ENCODE peak calls at places on chromosomes 5 and 9, in six cellular contexts. D is neural progenitor cell, P is adrenal gland, O is ovary, Z is right cardiac atrium, M is gastrocnemius medialis. K is an unnamed sample. For H3K27me3, the result is how much of the 10 kb centered on the place peaks cover.

GRCh38 chr9:98983295-98984268 is 39.9 kb downstream of the COL15A1 start:
- DNase-seq in O (no peak), D (no peak), Z (no peak), M (no peak), P (no peak), K (no peak)

GRCh38 chr5:137296213-137296702 is 202.9 kb downstream of the SPOCK1 start:
- DNase-seq in D (peak), P (no peak), Z (no peak), M (peak), O (no peak), K (no peak)

GRCh38 chr5:96199713-96200183 is 233.3 kb downstream of the PCSK1 start:
- DNase-seq in O (no peak), Z (no peak), M (no peak), P (no peak), D (no peak), K (peak)

GRCh38 chr9:78316151-78316892 is 19.4 kb downstream of the PSAT1 start:
- DNase-seq in Z (no peak), P (no peak), D (no peak), O (no peak), M (no peak), K (no peak)

GRCh38 chr5:53333160-53333559 is 147.3 kb upstream of the FST start:
- DNase-seq in D (no peak), Z (no peak), M (no peak), P (no peak), O (no peak), K (no peak)

GRCh38 chr9:4490705-4491620 is 695 bp downstream of the SLC1A1 start:
- DNase-seq in O (peak), P (peak), D (peak), Z (no peak), M (no peak), K (no peak)

GRCh38 chr5:37662362-37662761 is 177.5 kb downstream of the GDNF start:
- DNase-seq in D (no peak), M (no peak), O (no peak), P (no peak), Z (no peak), K (no peak)

GRCh38 chr9:138022121-138022741 is 144.6 kb downstream of the CACNA1B start:
- DNase-seq in Z (no peak), M (no peak), O (no peak), P (no peak), D (peak), K (peak)

GRCh38 chr9:122360891-122361290 is 9.9 kb upstream of the PTGS1 start:
- DNase-seq in O (no peak), D (no peak), M (no peak), Z (no peak), P (no peak), K (no peak)

GRCh38 chr5:87243161-87243877 is 24.4 kb upstream of the RASA1 start:
- DNase-seq in Z (no peak), M (peak), P (no peak), O (no peak), D (no peak), K (no peak)

GRCh38 chr9:93818795-93819472 is 136.2 kb downstream of the BARX1 start:
- DNase-seq in M (no peak), Z (no peak), O (no peak), P (no peak), D (no peak), K (no peak)

GRCh38 chr5:109694451-109694891 is 4.7 kb downstream of the MAN2A1 start:
- DNase-seq in M (no peak), Z (no peak), D (no peak), O (no peak), P (no peak), K (peak)

GRCh38 chr5:157370967-157371366 is 89.0 kb upstream of the NIPAL4 start:
- DNase-seq in Z (no peak), M (no peak), O (no peak), P (no peak), D (peak), K (no peak)

GRCh38 chr5:78779771-78780616 is 131.4 kb upstream of the LHFPL2 start:
- DNase-seq in M (no peak), D (no peak), P (no peak), Z (peak), O (no peak), K (no peak)

GRCh38 chr5:75511435-75512382 is at the start of the genes CERT1 and POLK:
- DNase-seq in D (peak), O (peak), M (peak), Z (peak), P (peak), K (peak)

GRCh38 chr5:6188344-6188743 is 190.0 kb downstream of the MED10 start:
- DNase-seq in P (no peak), D (no peak), M (no peak), Z (no peak), O (no peak), K (no peak)

GRCh38 chr5:174794941-174795672 is 70.7 kb downstream of the MSX2 start:
- DNase-seq in Z (no peak), P (no peak), D (peak), O (no peak), M (no peak), K (no peak)

GRCh38 chr5:141560141-141560540 is 58.7 kb downstream of the DIAPH1 start:
- DNase-seq in Z (no peak), M (no peak), O (no peak), P (no peak), D (no peak), K (no peak)

GRCh38 chr5:164433471-164433870 is 928.1 kb downstream of the MAT2B start:
- DNase-seq in Z (no peak), O (no peak), D (no peak), M (no peak), P (no peak), K (no peak)

GRCh38 chr5:102312586-102312985 is 16.5 kb upstream of the SLCO4C1 start:
- DNase-seq in P (no peak), M (no peak), O (no peak), D (no peak), Z (no peak), K (no peak)

GRCh38 chr5:39880985-39881384 is 456.2 kb upstream of the DAB2 start:
- DNase-seq in Z (no peak), D (no peak), P (no peak), O (no peak), M (no peak), K (no peak)

GRCh38 chr9:31321686-31322085 is 1062.8 kb upstream of the ACO1 start:
- DNase-seq in D (no peak), P (no peak), O (no peak), Z (no peak), M (no peak), K (no peak)

GRCh38 chr9:88749420-88749819 is 214.4 kb downstream of the NXNL2 start:
- DNase-seq in P (no peak), Z (peak), O (no peak), M (peak), D (no peak), K (no peak)

GRCh38 chr5:59766394-59766793 is 127.1 kb downstream of the PDE4D start:
- DNase-seq in D (no peak), P (no peak), Z (peak), O (no peak), M (no peak), K (peak)

GRCh38 chr5:96280946-96281393 is 152.1 kb downstream of the PCSK1 start:
- DNase-seq in Z (no peak), O (no peak), M (no peak), D (no peak), P (no peak), K (no peak)

GRCh38 chr5:124655211-124655880 is 91.1 kb downstream of the ZNF608 start:
- DNase-seq in Z (no peak), D (no peak), O (no peak), P (no peak), M (no peak), K (no peak)

GRCh38 chr9:126291925-126292324 is 34.7 kb upstream of the MVB12B start:
- DNase-seq in O (no peak), P (no peak), D (no peak), Z (no peak), M (no peak), K (no peak)

GRCh38 chr9:20312732-20313131 is 309.6 kb downstream of the MLLT3 start:
- DNase-seq in P (no peak), D (no peak), Z (no peak), M (no peak), O (no peak), K (no peak)

GRCh38 chr9:4987996-4988421 is 2.9 kb downstream of the JAK2 start:
- DNase-seq in O (peak), M (no peak), Z (no peak), P (peak), D (peak), K (peak)

GRCh38 chr5:177444106-177445051 is 2.2 kb upstream of the PRR7 start:
- DNase-seq in M (no peak), O (no peak), D (no peak), P (no peak), Z (no peak), K (no peak)

GRCh38 chr5:10265245-10266109 is 15.4 kb downstream of the CCT5 start:
- DNase-seq in O (no peak), D (no peak), M (no peak), P (no peak), Z (no peak), K (no peak)

GRCh38 chr9:137975936-137976565 is 98.5 kb downstream of the CACNA1B start:
- DNase-seq in M (no peak), O (no peak), P (no peak), Z (no peak), D (no peak), K (no peak)

GRCh38 chr5:140725799-140726471 is 25.7 kb downstream of the ZMAT2 start:
- DNase-seq in O (no peak), D (peak), M (no peak), Z (peak), P (peak), K (peak)

GRCh38 chr5:79878131-79878630 is 112.9 kb downstream of the MTX3 start:
- DNase-seq in P (no peak), D (no peak), M (no peak), Z (no peak), O (no peak), K (no peak)

GRCh38 chr9:79812099-79812498 is 240.3 kb downstream of the TLE4 start:
- DNase-seq in Z (no peak), M (no peak), O (no peak), P (no peak), D (no peak), K (no peak)

GRCh38 chr5:171449426-171449825 is 30.0 kb downstream of the FGF18 start:
- DNase-seq in Z (no peak), M (no peak), P (no peak), O (no peak), D (no peak), K (peak)

DNA sequence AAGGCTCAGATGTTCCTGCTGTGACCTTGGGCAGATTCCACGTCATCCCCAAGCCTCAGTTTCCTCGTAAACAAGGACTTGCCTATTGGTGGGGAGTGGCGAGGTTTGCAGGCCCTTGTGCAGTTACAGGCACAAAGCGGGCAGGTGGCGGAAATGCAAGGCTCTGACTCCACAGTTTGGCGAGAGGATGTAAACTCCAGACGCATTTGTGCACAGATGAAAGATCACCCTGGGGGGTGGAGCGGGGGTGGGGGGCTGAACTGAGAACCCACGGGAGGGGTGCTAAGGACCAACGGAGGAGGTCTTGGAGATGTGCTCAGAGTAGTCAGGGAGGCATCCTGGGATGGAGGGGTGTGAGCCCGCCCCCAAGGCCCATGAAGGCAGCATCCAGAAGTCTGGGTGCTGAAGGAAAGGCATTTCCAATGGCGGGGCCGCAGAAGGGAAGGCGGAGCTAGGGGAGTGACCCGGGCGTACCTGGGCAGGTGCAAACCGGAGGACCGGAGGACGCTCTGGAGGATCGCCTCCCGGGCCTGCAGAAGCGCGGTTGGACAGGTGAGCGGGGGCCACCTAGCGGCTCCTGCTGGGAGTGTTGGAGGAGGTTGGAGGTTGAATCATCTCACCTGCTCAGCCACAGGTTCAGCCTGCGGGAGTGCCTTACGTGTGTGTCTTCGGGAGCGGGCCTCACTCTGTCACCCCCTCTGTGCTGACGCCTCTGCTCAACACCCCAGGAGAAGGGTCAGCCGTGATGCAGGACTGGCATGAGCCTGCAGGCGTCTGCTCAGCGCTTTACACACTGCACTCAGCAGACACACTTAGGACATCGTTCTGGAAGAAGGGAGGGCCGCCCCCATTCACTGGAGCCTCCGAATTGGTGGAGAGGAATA is 1.9 kb upstream of the FIBCD1 start:
- DNase-seq in M (peak), O (peak), P (peak), Z (peak), D (peak), K (peak)
- H3K27me3 ChIP-seq in M (half or more), O (under half), P (under half), Z (under half), D (half or more), K (under half)

GRCh38 chr5:160470437-160471341 is 49.0 kb downstream of the PTTG1 start:
- DNase-seq in P (no peak), D (no peak), Z (peak), M (no peak), O (no peak), K (no peak)

GRCh38 chr5:160468576-160468975 is 46.9 kb downstream of the PTTG1 start:
- DNase-seq in D (no peak), O (no peak), Z (no peak), M (no peak), P (no peak), K (no peak)

GRCh38 chr5:160471761-160472160 is 50.1 kb downstream of the PTTG1 start:
- DNase-seq in M (no peak), D (no peak), P (no peak), Z (no peak), O (no peak), K (no peak)

GRCh38 chr5:160467555-160468418 is 46.1 kb downstream of the PTTG1 start:
- DNase-seq in P (peak), D (peak), M (peak), Z (peak), O (no peak), K (peak)

GRCh38 chr5:160469156-160470144 is 47.8 kb downstream of the PTTG1 start:
- DNase-seq in M (no peak), P (no peak), O (no peak), D (no peak), Z (no peak), K (no peak)
- H3K27me3 ChIP-seq in M (under half), P (under half), O (under half), D (under half), Z (under half), K (under half)

DNA sequence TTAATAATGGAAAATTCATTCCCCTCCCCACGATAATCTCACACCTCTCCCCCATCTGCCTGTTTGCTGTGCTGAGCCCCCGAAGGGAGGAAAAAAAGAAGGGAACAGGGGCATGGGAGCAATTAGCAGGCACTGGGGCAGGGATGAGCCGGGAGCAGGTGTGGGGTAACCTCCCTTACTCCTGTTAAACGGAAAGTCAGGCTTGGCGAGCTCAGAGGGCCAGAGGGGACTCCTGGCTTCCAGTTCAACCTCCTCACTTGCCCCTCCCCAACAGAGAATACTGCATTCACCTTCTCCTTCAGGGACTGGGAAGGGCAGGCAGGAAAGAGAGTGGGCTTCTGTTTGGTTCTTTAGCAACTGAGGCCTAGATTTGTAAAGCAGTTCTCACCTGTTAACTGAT is 1.6 kb downstream of the AFAP1L1 start:
- DNase-seq in O (no peak), M (no peak), D (no peak), P (no peak), Z (no peak), K (no peak)
- H3K27me3 ChIP-seq in O (under half), M (under half), D (half or more), P (under half), Z (under half), K (under half)

GRCh38 chr9:136182422-136182790 is 22.5 kb downstream of the LHX3 start:
- DNase-seq in M (no peak), Z (peak), O (no peak), P (no peak), D (no peak), K (peak)
- H3K27me3 ChIP-seq in M (under half), Z (under half), O (under half), P (under half), D (under half), K (under half)

GRCh38 chr9:91951944-91952520 is 2.0 kb upstream of the ROR2 start:
- DNase-seq in O (no peak), M (no peak), D (no peak), P (peak), Z (no peak), K (no peak)

GRCh38 chr9:91949293-91949945 is 609 bp downstream of the ROR2 start:
- DNase-seq in Z (peak), D (peak), M (no peak), P (peak), O (peak), K (no peak)

GRCh38 chr9:91948423-91949292 is 1.4 kb downstream of the ROR2 start:
- DNase-seq in P (peak), Z (peak), D (peak), M (no peak), O (peak), K (peak)

GRCh38 chr9:91948061-91948422 is 2.0 kb downstream of the ROR2 start:
- DNase-seq in P (no peak), O (peak), M (no peak), Z (no peak), D (peak), K (no peak)

DNA sequence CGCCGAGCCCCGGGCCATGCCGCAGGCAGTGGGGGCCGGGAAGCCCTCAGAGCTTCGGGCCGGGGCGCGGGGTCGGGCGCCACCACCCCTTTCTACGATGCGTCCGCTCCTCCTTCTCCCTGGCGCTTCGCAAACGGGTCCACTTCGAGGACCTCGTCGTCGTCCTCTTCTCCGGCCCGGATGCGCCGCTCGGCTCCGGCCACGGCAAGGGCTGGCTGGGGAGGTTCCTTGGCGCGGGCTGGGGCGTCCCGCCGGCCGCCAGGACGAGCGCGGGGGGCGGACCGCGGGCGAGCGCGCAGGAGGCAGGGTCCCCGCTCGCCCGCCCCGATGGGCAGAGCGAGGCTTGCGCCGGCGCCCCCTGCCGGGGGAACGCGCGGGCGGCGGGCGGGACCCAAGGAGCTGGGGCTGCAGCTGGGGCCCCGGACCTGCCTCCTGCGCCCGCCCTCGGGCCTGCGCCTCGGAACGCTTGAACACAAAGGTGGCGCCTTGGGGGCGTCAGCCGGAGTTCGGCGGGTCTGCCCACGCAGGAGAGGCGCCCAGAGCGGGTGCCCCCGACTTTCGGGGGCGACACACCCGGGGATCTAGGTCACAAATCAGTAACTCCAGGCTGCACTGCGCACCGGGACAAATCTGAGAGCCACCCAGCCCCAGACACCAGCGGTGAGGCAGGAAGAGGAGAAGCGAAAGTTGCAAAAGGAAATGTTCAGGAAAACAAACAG is at the start of gene ROR2:
- DNase-seq in D (peak), Z (peak), O (peak), M (no peak), P (peak), K (peak)
- H3K27me3 ChIP-seq in D (under half), Z (under half), O (under half), M (under half), P (under half), K (under half)

DNA sequence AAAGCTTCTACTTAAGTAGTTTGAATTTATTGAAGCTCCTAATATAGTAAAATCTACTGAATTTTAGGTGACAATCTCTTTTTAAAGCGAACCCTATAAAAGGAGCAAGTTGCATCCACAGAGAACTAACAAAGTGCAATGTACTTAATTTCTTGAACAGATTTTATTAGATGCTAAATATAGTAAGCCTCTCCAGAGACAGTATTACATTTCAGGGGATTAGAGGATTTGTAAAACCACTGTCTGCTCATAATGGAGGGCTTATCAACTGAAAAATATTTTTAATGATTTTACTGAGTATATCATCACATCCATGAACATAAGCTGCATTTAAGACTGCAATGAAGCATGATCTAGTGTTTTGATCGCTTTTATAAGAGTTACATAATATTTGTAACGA is 230.0 kb upstream of the EFNA5 start:
- DNase-seq in O (no peak), D (no peak), Z (no peak), P (no peak), M (no peak), K (no peak)
- H3K27me3 ChIP-seq in O (under half), D (under half), Z (under half), P (under half), M (under half), K (under half)

DNA sequence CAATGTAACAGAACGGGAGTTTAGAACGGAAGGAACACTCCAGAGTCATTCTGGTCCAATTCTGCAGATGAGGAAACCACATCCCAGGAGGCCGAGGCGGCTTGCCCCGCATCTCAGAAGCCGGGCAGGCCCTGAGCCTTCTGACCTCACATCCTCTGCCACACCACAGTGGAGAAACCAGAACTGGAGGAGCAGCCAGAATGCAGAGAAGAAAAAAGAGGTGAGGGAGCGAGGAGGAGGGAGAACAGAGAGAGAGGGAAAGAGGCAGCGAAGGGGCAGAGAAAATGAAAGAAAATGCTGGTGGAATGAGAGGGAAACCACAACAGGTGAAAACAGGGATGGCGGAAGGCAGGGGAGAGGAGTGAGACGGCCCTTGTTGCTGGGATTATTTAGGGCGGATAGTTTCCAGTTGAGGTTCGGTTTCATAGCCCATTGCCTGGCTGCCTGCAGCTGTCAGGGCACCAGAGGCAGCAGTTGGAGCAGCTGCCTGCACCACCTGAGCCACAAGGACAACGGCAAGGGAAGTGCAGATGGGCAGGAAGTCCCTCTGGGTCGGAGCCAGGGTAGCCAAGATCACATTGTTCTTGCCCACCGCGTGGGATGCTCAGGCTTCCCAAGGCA is at the start of gene HMHB1:
- DNase-seq in M (no peak), P (no peak), O (no peak), Z (no peak), D (no peak), K (no peak)
- H3K27me3 ChIP-seq in M (under half), P (under half), O (under half), Z (under half), D (under half), K (under half)

K was measured in small intestine.